ENCODE peak calls at places on chromosomes 2 and 18, in nine cellular contexts. One of them, this sample, is unnamed.

GRCh38 chr2:120994301-120994700 is 258.6 kb downstream of the GLI2 start:
- DNase-seq in stimulated activated naive CD8-positive, alpha-beta T cell treated with anti-CD3 and anti-CD28 coated beads, Interleukin-15, Interleukin-2, amounts not matched to agents 100 U/mL and 50 U/mL, for 24 hours: no peak
- DNase-seq in KBM-7: no peak
- DNase-seq in Daoy: no peak
- DNase-seq in GM13977: no peak
- DNase-seq in upper lobe of right lung: no peak
- DNase-seq in fibroblast of mammary gland: no peak
- DNase-seq in right cardiac atrium: no peak
- DNase-seq in stimulated activated CD4-positive, alpha-beta T cell treated with anti-CD3 and anti-CD28 coated beads, Interleukin-12 subunit alpha, Interleukin-12 subunit beta, amount 100 ng/mL, for 4 hours: no peak
- DNase-seq in this sample: no peak

GRCh38 chr2:86046985-86047384 is 58.7 kb downstream of the POLR1A start:
- DNase-seq in stimulated activated CD4-positive, alpha-beta T cell treated with anti-CD3 and anti-CD28 coated beads, Interleukin-12 subunit alpha, Interleukin-12 subunit beta, amount 100 ng/mL, for 4 hours: no peak
- DNase-seq in Daoy: no peak
- DNase-seq in upper lobe of right lung: no peak
- DNase-seq in fibroblast of mammary gland: no peak
- DNase-seq in GM13977: no peak
- DNase-seq in right cardiac atrium: no peak
- DNase-seq in stimulated activated naive CD8-positive, alpha-beta T cell treated with anti-CD3 and anti-CD28 coated beads, Interleukin-15, Interleukin-2, amounts not matched to agents 100 U/mL and 50 U/mL, for 24 hours: no peak
- DNase-seq in KBM-7: no peak
- DNase-seq in this sample: no peak

GRCh38 chr2:238945433-238946150 is 97.7 kb downstream of the TWIST2 start:
- DNase-seq in KBM-7: peak
- DNase-seq in right cardiac atrium: peak
- DNase-seq in upper lobe of right lung: peak
- DNase-seq in stimulated activated naive CD8-positive, alpha-beta T cell treated with anti-CD3 and anti-CD28 coated beads, Interleukin-15, Interleukin-2, amounts not matched to agents 100 U/mL and 50 U/mL, for 24 hours: peak
- DNase-seq in Daoy: peak
- DNase-seq in GM13977: no peak
- DNase-seq in stimulated activated CD4-positive, alpha-beta T cell treated with anti-CD3 and anti-CD28 coated beads, Interleukin-12 subunit alpha, Interleukin-12 subunit beta, amount 100 ng/mL, for 4 hours: no peak
- DNase-seq in fibroblast of mammary gland: peak
- DNase-seq in this sample: no peak

GRCh38 chr2:38439807-38440300 is 62.8 kb upstream of the ATL2 start:
- DNase-seq in stimulated activated naive CD8-positive, alpha-beta T cell treated with anti-CD3 and anti-CD28 coated beads, Interleukin-15, Interleukin-2, amounts not matched to agents 100 U/mL and 50 U/mL, for 24 hours: no peak
- DNase-seq in KBM-7: no peak
- DNase-seq in Daoy: no peak
- DNase-seq in stimulated activated CD4-positive, alpha-beta T cell treated with anti-CD3 and anti-CD28 coated beads, Interleukin-12 subunit alpha, Interleukin-12 subunit beta, amount 100 ng/mL, for 4 hours: no peak
- DNase-seq in upper lobe of right lung: no peak
- DNase-seq in fibroblast of mammary gland: no peak
- DNase-seq in right cardiac atrium: no peak
- DNase-seq in GM13977: no peak
- DNase-seq in this sample: no peak

GRCh38 chr2:30511122-30512083 is 64.4 kb downstream of the LCLAT1 start:
- DNase-seq in KBM-7: no peak
- DNase-seq in Daoy: peak
- DNase-seq in stimulated activated CD4-positive, alpha-beta T cell treated with anti-CD3 and anti-CD28 coated beads, Interleukin-12 subunit alpha, Interleukin-12 subunit beta, amount 100 ng/mL, for 4 hours: no peak
- DNase-seq in fibroblast of mammary gland: peak
- DNase-seq in upper lobe of right lung: no peak
- DNase-seq in stimulated activated naive CD8-positive, alpha-beta T cell treated with anti-CD3 and anti-CD28 coated beads, Interleukin-15, Interleukin-2, amounts not matched to agents 100 U/mL and 50 U/mL, for 24 hours: no peak
- DNase-seq in right cardiac atrium: peak
- DNase-seq in GM13977: no peak
- DNase-seq in this sample: no peak

GRCh38 chr18:57925706-57926105 is 118.3 kb upstream of the NEDD4L start:
- DNase-seq in fibroblast of mammary gland: peak
- DNase-seq in Daoy: no peak
- DNase-seq in KBM-7: no peak
- DNase-seq in GM13977: no peak
- DNase-seq in stimulated activated naive CD8-positive, alpha-beta T cell treated with anti-CD3 and anti-CD28 coated beads, Interleukin-15, Interleukin-2, amounts not matched to agents 100 U/mL and 50 U/mL, for 24 hours: no peak
- DNase-seq in right cardiac atrium: no peak
- DNase-seq in stimulated activated CD4-positive, alpha-beta T cell treated with anti-CD3 and anti-CD28 coated beads, Interleukin-12 subunit alpha, Interleukin-12 subunit beta, amount 100 ng/mL, for 4 hours: no peak
- DNase-seq in upper lobe of right lung: no peak
- DNase-seq in this sample: no peak

GRCh38 chr2:240167588-240167880 is 27.1 kb upstream of the OTOS start:
- DNase-seq in right cardiac atrium: no peak
- DNase-seq in upper lobe of right lung: peak
- DNase-seq in stimulated activated naive CD8-positive, alpha-beta T cell treated with anti-CD3 and anti-CD28 coated beads, Interleukin-15, Interleukin-2, amounts not matched to agents 100 U/mL and 50 U/mL, for 24 hours: no peak
- DNase-seq in fibroblast of mammary gland: no peak
- DNase-seq in Daoy: no peak
- DNase-seq in stimulated activated CD4-positive, alpha-beta T cell treated with anti-CD3 and anti-CD28 coated beads, Interleukin-12 subunit alpha, Interleukin-12 subunit beta, amount 100 ng/mL, for 4 hours: no peak
- DNase-seq in KBM-7: no peak
- DNase-seq in GM13977: no peak
- DNase-seq in this sample: no peak

GRCh38 chr2:70705160-70705850 is 62.7 kb downstream of the ADD2 start:
- DNase-seq in right cardiac atrium: no peak
- DNase-seq in upper lobe of right lung: no peak
- DNase-seq in stimulated activated CD4-positive, alpha-beta T cell treated with anti-CD3 and anti-CD28 coated beads, Interleukin-12 subunit alpha, Interleukin-12 subunit beta, amount 100 ng/mL, for 4 hours: no peak
- DNase-seq in stimulated activated naive CD8-positive, alpha-beta T cell treated with anti-CD3 and anti-CD28 coated beads, Interleukin-15, Interleukin-2, amounts not matched to agents 100 U/mL and 50 U/mL, for 24 hours: no peak
- DNase-seq in Daoy: no peak
- DNase-seq in KBM-7: no peak
- DNase-seq in fibroblast of mammary gland: no peak
- DNase-seq in GM13977: no peak
- DNase-seq in this sample: no peak

GRCh38 chr2:28134857-28135256 is 244.3 kb downstream of the BABAM2 start:
- DNase-seq in right cardiac atrium: no peak
- DNase-seq in fibroblast of mammary gland: no peak
- DNase-seq in Daoy: no peak
- DNase-seq in GM13977: peak
- DNase-seq in stimulated activated naive CD8-positive, alpha-beta T cell treated with anti-CD3 and anti-CD28 coated beads, Interleukin-15, Interleukin-2, amounts not matched to agents 100 U/mL and 50 U/mL, for 24 hours: no peak
- DNase-seq in KBM-7: no peak
- DNase-seq in stimulated activated CD4-positive, alpha-beta T cell treated with anti-CD3 and anti-CD28 coated beads, Interleukin-12 subunit alpha, Interleukin-12 subunit beta, amount 100 ng/mL, for 4 hours: no peak
- DNase-seq in upper lobe of right lung: no peak
- DNase-seq in this sample: no peak

GRCh38 chr18:39455300-39455699 is 1889.7 kb upstream of the CELF4 start:
- DNase-seq in fibroblast of mammary gland: peak
- DNase-seq in right cardiac atrium: peak
- DNase-seq in stimulated activated naive CD8-positive, alpha-beta T cell treated with anti-CD3 and anti-CD28 coated beads, Interleukin-15, Interleukin-2, amounts not matched to agents 100 U/mL and 50 U/mL, for 24 hours: no peak
- DNase-seq in KBM-7: no peak
- DNase-seq in Daoy: no peak
- DNase-seq in stimulated activated CD4-positive, alpha-beta T cell treated with anti-CD3 and anti-CD28 coated beads, Interleukin-12 subunit alpha, Interleukin-12 subunit beta, amount 100 ng/mL, for 4 hours: no peak
- DNase-seq in upper lobe of right lung: no peak
- DNase-seq in GM13977: no peak
- DNase-seq in this sample: no peak

GRCh38 chr2:95260028-95261023 is 13.9 kb upstream of the PROM2 start:
- DNase-seq in right cardiac atrium: no peak
- DNase-seq in upper lobe of right lung: no peak
- DNase-seq in stimulated activated CD4-positive, alpha-beta T cell treated with anti-CD3 and anti-CD28 coated beads, Interleukin-12 subunit alpha, Interleukin-12 subunit beta, amount 100 ng/mL, for 4 hours: no peak
- DNase-seq in stimulated activated naive CD8-positive, alpha-beta T cell treated with anti-CD3 and anti-CD28 coated beads, Interleukin-15, Interleukin-2, amounts not matched to agents 100 U/mL and 50 U/mL, for 24 hours: no peak
- DNase-seq in Daoy: no peak
- DNase-seq in KBM-7: no peak
- DNase-seq in fibroblast of mammary gland: peak
- DNase-seq in GM13977: no peak
- DNase-seq in this sample: peak

GRCh38 chr2:225668606-225669266 is 269.2 kb downstream of the NYAP2 start:
- DNase-seq in right cardiac atrium: no peak
- DNase-seq in stimulated activated naive CD8-positive, alpha-beta T cell treated with anti-CD3 and anti-CD28 coated beads, Interleukin-15, Interleukin-2, amounts not matched to agents 100 U/mL and 50 U/mL, for 24 hours: no peak
- DNase-seq in fibroblast of mammary gland: peak
- DNase-seq in stimulated activated CD4-positive, alpha-beta T cell treated with anti-CD3 and anti-CD28 coated beads, Interleukin-12 subunit alpha, Interleukin-12 subunit beta, amount 100 ng/mL, for 4 hours: no peak
- DNase-seq in GM13977: peak
- DNase-seq in upper lobe of right lung: no peak
- DNase-seq in Daoy: peak
- DNase-seq in KBM-7: peak
- DNase-seq in this sample: no peak

GRCh38 chr2:36088716-36089328 is 266.8 kb upstream of the CRIM1 start:
- DNase-seq in Daoy: no peak
- DNase-seq in GM13977: no peak
- DNase-seq in stimulated activated naive CD8-positive, alpha-beta T cell treated with anti-CD3 and anti-CD28 coated beads, Interleukin-15, Interleukin-2, amounts not matched to agents 100 U/mL and 50 U/mL, for 24 hours: no peak
- DNase-seq in upper lobe of right lung: no peak
- DNase-seq in right cardiac atrium: no peak
- DNase-seq in KBM-7: no peak
- DNase-seq in stimulated activated CD4-positive, alpha-beta T cell treated with anti-CD3 and anti-CD28 coated beads, Interleukin-12 subunit alpha, Interleukin-12 subunit beta, amount 100 ng/mL, for 4 hours: no peak
- DNase-seq in fibroblast of mammary gland: no peak
- DNase-seq in this sample: no peak

GRCh38 chr18:55588001-55588875 is at the start of gene TCF4:
- DNase-seq in KBM-7: peak
- DNase-seq in GM13977: peak
- DNase-seq in stimulated activated CD4-positive, alpha-beta T cell treated with anti-CD3 and anti-CD28 coated beads, Interleukin-12 subunit alpha, Interleukin-12 subunit beta, amount 100 ng/mL, for 4 hours: peak
- DNase-seq in upper lobe of right lung: peak
- DNase-seq in fibroblast of mammary gland: peak
- DNase-seq in stimulated activated naive CD8-positive, alpha-beta T cell treated with anti-CD3 and anti-CD28 coated beads, Interleukin-15, Interleukin-2, amounts not matched to agents 100 U/mL and 50 U/mL, for 24 hours: peak
- DNase-seq in right cardiac atrium: peak
- DNase-seq in Daoy: peak
- DNase-seq in this sample: peak

GRCh38 chr2:110931648-110932047 is 189.1 kb upstream of the BCL2L11 start:
- DNase-seq in Daoy: no peak
- DNase-seq in GM13977: no peak
- DNase-seq in right cardiac atrium: no peak
- DNase-seq in upper lobe of right lung: no peak
- DNase-seq in stimulated activated CD4-positive, alpha-beta T cell treated with anti-CD3 and anti-CD28 coated beads, Interleukin-12 subunit alpha, Interleukin-12 subunit beta, amount 100 ng/mL, for 4 hours: no peak
- DNase-seq in KBM-7: no peak
- DNase-seq in fibroblast of mammary gland: peak
- DNase-seq in stimulated activated naive CD8-positive, alpha-beta T cell treated with anti-CD3 and anti-CD28 coated beads, Interleukin-15, Interleukin-2, amounts not matched to agents 100 U/mL and 50 U/mL, for 24 hours: no peak
- DNase-seq in this sample: no peak

GRCh38 chr2:140178224-140178623 is 1398.0 kb upstream of the NXPH2 start:
- DNase-seq in GM13977: no peak
- DNase-seq in right cardiac atrium: no peak
- DNase-seq in fibroblast of mammary gland: no peak
- DNase-seq in stimulated activated CD4-positive, alpha-beta T cell treated with anti-CD3 and anti-CD28 coated beads, Interleukin-12 subunit alpha, Interleukin-12 subunit beta, amount 100 ng/mL, for 4 hours: no peak
- DNase-seq in stimulated activated naive CD8-positive, alpha-beta T cell treated with anti-CD3 and anti-CD28 coated beads, Interleukin-15, Interleukin-2, amounts not matched to agents 100 U/mL and 50 U/mL, for 24 hours: no peak
- DNase-seq in KBM-7: no peak
- DNase-seq in upper lobe of right lung: no peak
- DNase-seq in Daoy: no peak
- DNase-seq in this sample: no peak

GRCh38 chr2:148927010-148927409 is 52.0 kb downstream of the KIF5C start:
- DNase-seq in fibroblast of mammary gland: no peak
- DNase-seq in Daoy: peak
- DNase-seq in stimulated activated naive CD8-positive, alpha-beta T cell treated with anti-CD3 and anti-CD28 coated beads, Interleukin-15, Interleukin-2, amounts not matched to agents 100 U/mL and 50 U/mL, for 24 hours: peak
- DNase-seq in upper lobe of right lung: no peak
- DNase-seq in right cardiac atrium: peak
- DNase-seq in stimulated activated CD4-positive, alpha-beta T cell treated with anti-CD3 and anti-CD28 coated beads, Interleukin-12 subunit alpha, Interleukin-12 subunit beta, amount 100 ng/mL, for 4 hours: peak
- DNase-seq in KBM-7: no peak
- DNase-seq in GM13977: peak
- DNase-seq in this sample: peak

GRCh38 chr2:205892141-205893064 is 193.6 kb downstream of the INO80D start:
- DNase-seq in stimulated activated CD4-positive, alpha-beta T cell treated with anti-CD3 and anti-CD28 coated beads, Interleukin-12 subunit alpha, Interleukin-12 subunit beta, amount 100 ng/mL, for 4 hours: no peak
- DNase-seq in Daoy: peak
- DNase-seq in stimulated activated naive CD8-positive, alpha-beta T cell treated with anti-CD3 and anti-CD28 coated beads, Interleukin-15, Interleukin-2, amounts not matched to agents 100 U/mL and 50 U/mL, for 24 hours: no peak
- DNase-seq in upper lobe of right lung: no peak
- DNase-seq in fibroblast of mammary gland: no peak
- DNase-seq in KBM-7: no peak
- DNase-seq in GM13977: no peak
- DNase-seq in right cardiac atrium: no peak
- DNase-seq in this sample: peak

GRCh38 chr2:222038086-222038802 is 260.6 kb downstream of the PAX3 start:
- DNase-seq in GM13977: no peak
- DNase-seq in stimulated activated naive CD8-positive, alpha-beta T cell treated with anti-CD3 and anti-CD28 coated beads, Interleukin-15, Interleukin-2, amounts not matched to agents 100 U/mL and 50 U/mL, for 24 hours: no peak
- DNase-seq in stimulated activated CD4-positive, alpha-beta T cell treated with anti-CD3 and anti-CD28 coated beads, Interleukin-12 subunit alpha, Interleukin-12 subunit beta, amount 100 ng/mL, for 4 hours: no peak
- DNase-seq in KBM-7: peak
- DNase-seq in upper lobe of right lung: no peak
- DNase-seq in fibroblast of mammary gland: peak
- DNase-seq in right cardiac atrium: no peak
- DNase-seq in Daoy: no peak
- DNase-seq in this sample: no peak

GRCh38 chr2:85661139-85661858 is 6.7 kb downstream of the SFTPB start:
- DNase-seq in stimulated activated CD4-positive, alpha-beta T cell treated with anti-CD3 and anti-CD28 coated beads, Interleukin-12 subunit alpha, Interleukin-12 subunit beta, amount 100 ng/mL, for 4 hours: no peak
- DNase-seq in Daoy: no peak
- DNase-seq in right cardiac atrium: peak
- DNase-seq in fibroblast of mammary gland: no peak
- DNase-seq in upper lobe of right lung: peak
- DNase-seq in GM13977: no peak
- DNase-seq in KBM-7: no peak
- DNase-seq in stimulated activated naive CD8-positive, alpha-beta T cell treated with anti-CD3 and anti-CD28 coated beads, Interleukin-15, Interleukin-2, amounts not matched to agents 100 U/mL and 50 U/mL, for 24 hours: no peak
- DNase-seq in this sample: peak

GRCh38 chr2:212905640-212906201 is 245.7 kb downstream of the IKZF2 start:
- DNase-seq in GM13977: no peak
- DNase-seq in stimulated activated CD4-positive, alpha-beta T cell treated with anti-CD3 and anti-CD28 coated beads, Interleukin-12 subunit alpha, Interleukin-12 subunit beta, amount 100 ng/mL, for 4 hours: no peak
- DNase-seq in Daoy: peak
- DNase-seq in fibroblast of mammary gland: peak
- DNase-seq in upper lobe of right lung: no peak
- DNase-seq in KBM-7: no peak
- DNase-seq in right cardiac atrium: no peak
- DNase-seq in stimulated activated naive CD8-positive, alpha-beta T cell treated with anti-CD3 and anti-CD28 coated beads, Interleukin-15, Interleukin-2, amounts not matched to agents 100 U/mL and 50 U/mL, for 24 hours: no peak
- DNase-seq in this sample: no peak

GRCh38 chr2:240433973-240434727 is 1.3 kb upstream of the GPC1 start:
- DNase-seq in stimulated activated naive CD8-positive, alpha-beta T cell treated with anti-CD3 and anti-CD28 coated beads, Interleukin-15, Interleukin-2, amounts not matched to agents 100 U/mL and 50 U/mL, for 24 hours: peak
- DNase-seq in fibroblast of mammary gland: peak
- DNase-seq in upper lobe of right lung: peak
- DNase-seq in Daoy: peak
- DNase-seq in KBM-7: no peak
- DNase-seq in GM13977: no peak
- DNase-seq in stimulated activated CD4-positive, alpha-beta T cell treated with anti-CD3 and anti-CD28 coated beads, Interleukin-12 subunit alpha, Interleukin-12 subunit beta, amount 100 ng/mL, for 4 hours: no peak
- DNase-seq in right cardiac atrium: peak
- DNase-seq in this sample: peak

GRCh38 chr18:35611518-35611917 is 30.0 kb downstream of the GALNT1 start:
- DNase-seq in stimulated activated naive CD8-positive, alpha-beta T cell treated with anti-CD3 and anti-CD28 coated beads, Interleukin-15, Interleukin-2, amounts not matched to agents 100 U/mL and 50 U/mL, for 24 hours: no peak
- DNase-seq in GM13977: no peak
- DNase-seq in stimulated activated CD4-positive, alpha-beta T cell treated with anti-CD3 and anti-CD28 coated beads, Interleukin-12 subunit alpha, Interleukin-12 subunit beta, amount 100 ng/mL, for 4 hours: no peak
- DNase-seq in upper lobe of right lung: no peak
- DNase-seq in fibroblast of mammary gland: no peak
- DNase-seq in right cardiac atrium: no peak
- DNase-seq in KBM-7: no peak
- DNase-seq in Daoy: no peak
- DNase-seq in this sample: no peak

GRCh38 chr2:61469424-61470121 is 1.3 kb downstream of the USP34 start:
- DNase-seq in Daoy: no peak
- DNase-seq in right cardiac atrium: no peak
- DNase-seq in stimulated activated CD4-positive, alpha-beta T cell treated with anti-CD3 and anti-CD28 coated beads, Interleukin-12 subunit alpha, Interleukin-12 subunit beta, amount 100 ng/mL, for 4 hours: no peak
- DNase-seq in stimulated activated naive CD8-positive, alpha-beta T cell treated with anti-CD3 and anti-CD28 coated beads, Interleukin-15, Interleukin-2, amounts not matched to agents 100 U/mL and 50 U/mL, for 24 hours: no peak
- DNase-seq in upper lobe of right lung: no peak
- DNase-seq in KBM-7: no peak
- DNase-seq in GM13977: no peak
- DNase-seq in fibroblast of mammary gland: peak
- DNase-seq in this sample: no peak

GRCh38 chr18:47944972-47945843 is 14.7 kb upstream of the SMAD2 start:
- DNase-seq in GM13977: no peak
- DNase-seq in upper lobe of right lung: no peak
- DNase-seq in KBM-7: no peak
- DNase-seq in right cardiac atrium: no peak
- DNase-seq in fibroblast of mammary gland: peak
- DNase-seq in stimulated activated CD4-positive, alpha-beta T cell treated with anti-CD3 and anti-CD28 coated beads, Interleukin-12 subunit alpha, Interleukin-12 subunit beta, amount 100 ng/mL, for 4 hours: no peak
- DNase-seq in Daoy: peak
- DNase-seq in stimulated activated naive CD8-positive, alpha-beta T cell treated with anti-CD3 and anti-CD28 coated beads, Interleukin-15, Interleukin-2, amounts not matched to agents 100 U/mL and 50 U/mL, for 24 hours: no peak
- DNase-seq in this sample: no peak

GRCh38 chr2:207704031-207704430 is 7.4 kb upstream of the CCNYL1 start:
- DNase-seq in stimulated activated CD4-positive, alpha-beta T cell treated with anti-CD3 and anti-CD28 coated beads, Interleukin-12 subunit alpha, Interleukin-12 subunit beta, amount 100 ng/mL, for 4 hours: no peak
- DNase-seq in GM13977: no peak
- DNase-seq in fibroblast of mammary gland: no peak
- DNase-seq in KBM-7: no peak
- DNase-seq in right cardiac atrium: no peak
- DNase-seq in stimulated activated naive CD8-positive, alpha-beta T cell treated with anti-CD3 and anti-CD28 coated beads, Interleukin-15, Interleukin-2, amounts not matched to agents 100 U/mL and 50 U/mL, for 24 hours: no peak
- DNase-seq in Daoy: no peak
- DNase-seq in upper lobe of right lung: no peak
- DNase-seq in this sample: no peak

GRCh38 chr2:189111063-189111715 is 68.4 kb downstream of the COL5A2 start:
- DNase-seq in right cardiac atrium: no peak
- DNase-seq in upper lobe of right lung: no peak
- DNase-seq in stimulated activated CD4-positive, alpha-beta T cell treated with anti-CD3 and anti-CD28 coated beads, Interleukin-12 subunit alpha, Interleukin-12 subunit beta, amount 100 ng/mL, for 4 hours: no peak
- DNase-seq in KBM-7: no peak
- DNase-seq in GM13977: no peak
- DNase-seq in Daoy: no peak
- DNase-seq in fibroblast of mammary gland: no peak
- DNase-seq in stimulated activated naive CD8-positive, alpha-beta T cell treated with anti-CD3 and anti-CD28 coated beads, Interleukin-15, Interleukin-2, amounts not matched to agents 100 U/mL and 50 U/mL, for 24 hours: no peak
- DNase-seq in this sample: no peak

GRCh38 chr2:2889646-2890045 is 488.0 kb downstream of the EIPR1 start:
- DNase-seq in Daoy: no peak
- DNase-seq in upper lobe of right lung: no peak
- DNase-seq in right cardiac atrium: no peak
- DNase-seq in fibroblast of mammary gland: no peak
- DNase-seq in KBM-7: no peak
- DNase-seq in stimulated activated CD4-positive, alpha-beta T cell treated with anti-CD3 and anti-CD28 coated beads, Interleukin-12 subunit alpha, Interleukin-12 subunit beta, amount 100 ng/mL, for 4 hours: no peak
- DNase-seq in stimulated activated naive CD8-positive, alpha-beta T cell treated with anti-CD3 and anti-CD28 coated beads, Interleukin-15, Interleukin-2, amounts not matched to agents 100 U/mL and 50 U/mL, for 24 hours: no peak
- DNase-seq in GM13977: no peak
- DNase-seq in this sample: no peak

GRCh38 chr2:60998628-60999545 is 18.6 kb upstream of the PEX13 start:
- DNase-seq in fibroblast of mammary gland: peak
- DNase-seq in Daoy: peak
- DNase-seq in KBM-7: peak
- DNase-seq in stimulated activated CD4-positive, alpha-beta T cell treated with anti-CD3 and anti-CD28 coated beads, Interleukin-12 subunit alpha, Interleukin-12 subunit beta, amount 100 ng/mL, for 4 hours: no peak
- DNase-seq in right cardiac atrium: no peak
- DNase-seq in GM13977: peak
- DNase-seq in stimulated activated naive CD8-positive, alpha-beta T cell treated with anti-CD3 and anti-CD28 coated beads, Interleukin-15, Interleukin-2, amounts not matched to agents 100 U/mL and 50 U/mL, for 24 hours: no peak
- DNase-seq in upper lobe of right lung: no peak
- DNase-seq in this sample: no peak

GRCh38 chr2:37026050-37026449 is 58.1 kb downstream of the HEATR5B start:
- DNase-seq in stimulated activated naive CD8-positive, alpha-beta T cell treated with anti-CD3 and anti-CD28 coated beads, Interleukin-15, Interleukin-2, amounts not matched to agents 100 U/mL and 50 U/mL, for 24 hours: no peak
- DNase-seq in right cardiac atrium: no peak
- DNase-seq in upper lobe of right lung: no peak
- DNase-seq in stimulated activated CD4-positive, alpha-beta T cell treated with anti-CD3 and anti-CD28 coated beads, Interleukin-12 subunit alpha, Interleukin-12 subunit beta, amount 100 ng/mL, for 4 hours: no peak
- DNase-seq in GM13977: no peak
- DNase-seq in KBM-7: peak
- DNase-seq in fibroblast of mammary gland: peak
- DNase-seq in Daoy: peak
- DNase-seq in this sample: no peak

GRCh38 chr2:31138037-31138962 is at the start of gene GALNT14:
- DNase-seq in fibroblast of mammary gland: peak
- DNase-seq in KBM-7: peak
- DNase-seq in upper lobe of right lung: peak
- DNase-seq in right cardiac atrium: peak
- DNase-seq in stimulated activated naive CD8-positive, alpha-beta T cell treated with anti-CD3 and anti-CD28 coated beads, Interleukin-15, Interleukin-2, amounts not matched to agents 100 U/mL and 50 U/mL, for 24 hours: peak
- DNase-seq in stimulated activated CD4-positive, alpha-beta T cell treated with anti-CD3 and anti-CD28 coated beads, Interleukin-12 subunit alpha, Interleukin-12 subunit beta, amount 100 ng/mL, for 4 hours: peak
- DNase-seq in GM13977: peak
- DNase-seq in Daoy: peak
- DNase-seq in this sample: peak